ENCODE peak calls at places on chromosomes 5 and 9, in five cellular contexts. One of them, this sample, is unnamed.

GRCh38 chr9:135144581-135145108 is 57.2 kb downstream of the OLFM1 start:
- DNase-seq in IMR-90: no peak
- DNase-seq in HL-60: no peak
- DNase-seq in sigmoid colon: no peak
- DNase-seq in A549: no peak
- DNase-seq in this sample: no peak

GRCh38 chr9:126719677-126720435 is 85.0 kb upstream of the ZBTB43 start:
- DNase-seq in HL-60: peak; percentile 92
- DNase-seq in sigmoid colon: peak; percentile 85
- DNase-seq in IMR-90: peak; percentile 25
- DNase-seq in A549: no peak
- DNase-seq in this sample: peak; percentile 50

GRCh38 chr9:35481347-35481975 is 8.4 kb upstream of the RUSC2 start:
- DNase-seq in sigmoid colon: peak; percentile 79
- DNase-seq in IMR-90: peak; percentile 75
- DNase-seq in HL-60: peak; percentile 54
- DNase-seq in A549: peak; percentile 74
- DNase-seq in this sample: peak; percentile 77

GRCh38 chr5:10192309-10192708 is 57.4 kb downstream of the ATPSCKMT start:
- DNase-seq in A549: no peak
- DNase-seq in sigmoid colon: no peak
- DNase-seq in HL-60: no peak
- DNase-seq in IMR-90: peak; percentile 84
- DNase-seq in this sample: no peak

GRCh38 chr5:146426853-146427618 is 20.1 kb upstream of the TCERG1 start:
- DNase-seq in A549: peak; percentile 34
- DNase-seq in HL-60: no peak
- DNase-seq in sigmoid colon: no peak
- DNase-seq in IMR-90: peak; percentile 52
- DNase-seq in this sample: peak; percentile 61

GRCh38 chr9:137579259-137579604 is 507 bp upstream of the DPH7 start:
- DNase-seq in A549: no peak
- DNase-seq in sigmoid colon: no peak
- DNase-seq in IMR-90: no peak
- DNase-seq in HL-60: no peak
- DNase-seq in this sample: no peak

GRCh38 chr9:27888661-27889295 is 315.5 kb upstream of the C9orf72 start:
- DNase-seq in sigmoid colon: no peak
- DNase-seq in A549: peak; percentile 38
- DNase-seq in IMR-90: no peak
- DNase-seq in HL-60: peak; percentile 4
- DNase-seq in this sample: peak; percentile 36

GRCh38 chr9:124859803-124860581 is 1.8 kb downstream of the RPL35 start:
- DNase-seq in IMR-90: no peak
- DNase-seq in sigmoid colon: no peak
- DNase-seq in HL-60: peak; percentile 37
- DNase-seq in A549: no peak
- DNase-seq in this sample: no peak

GRCh38 chr9:130526854-130527650 is 52.3 kb upstream of the FUBP3 start:
- DNase-seq in A549: no peak
- DNase-seq in HL-60: no peak
- DNase-seq in IMR-90: no peak
- DNase-seq in sigmoid colon: no peak
- DNase-seq in this sample: no peak

GRCh38 chr5:26894719-26895263 is 143.6 kb downstream of the CDH9 start:
- DNase-seq in A549: no peak
- DNase-seq in HL-60: no peak
- DNase-seq in sigmoid colon: no peak
- DNase-seq in IMR-90: no peak
- DNase-seq in this sample: peak; percentile 30

GRCh38 chr5:149367249-149367971 is 9.6 kb downstream of the PCYOX1L start:
- DNase-seq in HL-60: peak; percentile 84
- DNase-seq in A549: peak; percentile 82
- DNase-seq in IMR-90: peak; percentile 70
- DNase-seq in sigmoid colon: peak; percentile 84
- DNase-seq in this sample: peak; percentile 85

GRCh38 chr5:56123531-56124243 is 109.4 kb downstream of the ANKRD55 start:
- DNase-seq in sigmoid colon: peak; percentile 73
- DNase-seq in IMR-90: peak; percentile 100
- DNase-seq in HL-60: no peak
- DNase-seq in A549: peak; percentile 99
- DNase-seq in this sample: peak; percentile 93

GRCh38 chr9:134687556-134687955 is 46.0 kb downstream of the COL5A1 start:
- DNase-seq in sigmoid colon: peak; percentile 51
- DNase-seq in IMR-90: no peak
- DNase-seq in A549: no peak
- DNase-seq in HL-60: no peak
- DNase-seq in this sample: no peak

GRCh38 chr5:81181576-81182316 is 51.4 kb upstream of the CKMT2 start:
- DNase-seq in HL-60: peak; percentile 3
- DNase-seq in A549: no peak
- DNase-seq in sigmoid colon: no peak
- DNase-seq in IMR-90: no peak
- DNase-seq in this sample: no peak

GRCh38 chr5:167861134-167861930 is 430.1 kb upstream of the WWC1 start:
- DNase-seq in A549: peak; percentile 10
- DNase-seq in sigmoid colon: no peak
- DNase-seq in IMR-90: no peak
- DNase-seq in HL-60: no peak
- DNase-seq in this sample: peak; percentile 55

GRCh38 chr5:158814521-158814920 is 285.2 kb downstream of the EBF1 start:
- DNase-seq in A549: no peak
- DNase-seq in HL-60: no peak
- DNase-seq in IMR-90: no peak
- DNase-seq in sigmoid colon: no peak
- DNase-seq in this sample: no peak

GRCh38 chr5:135231289-135231688 is 167.7 kb downstream of the MACROH2A1 start:
- DNase-seq in IMR-90: no peak
- DNase-seq in HL-60: no peak
- DNase-seq in A549: no peak
- DNase-seq in sigmoid colon: no peak
- DNase-seq in this sample: no peak

GRCh38 chr5:36128795-36129194 is 22.9 kb downstream of the LMBRD2 start:
- DNase-seq in sigmoid colon: no peak
- DNase-seq in HL-60: no peak
- DNase-seq in A549: no peak
- DNase-seq in IMR-90: no peak
- DNase-seq in this sample: no peak

GRCh38 chr9:95140821-95141220 is 176.7 kb downstream of the FANCC start:
- DNase-seq in sigmoid colon: peak; percentile 29
- DNase-seq in IMR-90: no peak
- DNase-seq in A549: no peak
- DNase-seq in HL-60: no peak
- DNase-seq in this sample: no peak

DNA sequence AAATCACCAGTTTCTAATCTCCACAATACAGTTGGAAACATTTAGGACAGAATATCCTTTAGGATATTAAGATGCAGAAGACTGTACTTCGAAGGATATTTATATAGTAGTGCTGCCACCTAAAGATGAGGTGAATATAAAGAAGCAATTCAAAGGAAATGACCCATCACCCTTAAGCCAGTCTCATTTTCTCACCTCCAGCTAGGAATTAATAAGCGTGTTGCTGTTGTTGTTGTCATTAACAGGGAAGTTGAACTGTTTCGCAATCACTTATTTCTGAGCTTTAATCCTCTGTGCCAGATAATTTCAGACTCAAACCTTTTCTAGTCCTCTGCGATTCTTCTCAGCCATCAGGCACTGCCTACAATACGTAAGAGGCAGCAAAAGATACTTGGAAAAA is 7.8 kb upstream of the PURA start:
- DNase-seq in A549: no peak
- DNase-seq in IMR-90: no peak
- DNase-seq in sigmoid colon: no peak
- DNase-seq in HL-60: no peak
- DNase-seq in this sample: no peak
- H3K27ac ChIP-seq in A549: no peak overlapping the region
- H3K27ac ChIP-seq in IMR-90: no peak overlapping the region
- H3K27ac ChIP-seq in sigmoid colon: peak overlapping the region; percentile 98
- H3K27ac ChIP-seq in HL-60: no peak overlapping the region
- H3K27ac ChIP-seq in this sample: no peak overlapping the region

DNA sequence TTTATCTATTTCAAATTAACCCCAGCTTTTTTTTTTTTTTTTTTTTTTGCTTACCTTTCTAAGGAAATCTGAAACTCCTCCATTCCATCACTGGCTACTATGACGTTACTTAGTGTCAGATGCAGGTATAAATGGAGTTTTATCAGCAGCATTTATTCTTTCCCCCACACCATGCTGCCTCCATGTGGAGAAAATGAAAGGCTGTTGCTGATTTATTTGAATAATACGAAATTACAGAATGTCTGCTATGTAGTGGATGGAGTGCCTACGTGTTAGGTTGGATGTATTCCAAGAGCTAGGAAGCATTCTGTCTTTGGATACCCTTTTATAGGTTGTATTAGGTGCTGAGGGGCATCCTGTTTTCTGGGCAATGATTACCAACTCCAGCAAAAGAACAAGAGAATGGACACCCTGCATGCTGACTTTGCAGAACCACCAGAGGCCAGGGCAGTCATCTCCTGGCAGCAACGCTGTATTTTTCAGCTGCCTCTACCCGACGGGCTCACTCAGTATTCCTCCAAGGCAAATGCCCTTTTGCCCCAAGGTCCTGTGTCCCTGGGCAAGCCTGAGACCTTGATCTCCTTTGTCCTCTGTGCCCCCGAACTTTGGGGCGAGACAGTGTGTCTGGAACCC is 199.5 kb downstream of the ALDH1A1 start:
- DNase-seq in A549: peak; percentile 56
- DNase-seq in HL-60: no peak
- DNase-seq in IMR-90: peak; percentile 31
- DNase-seq in sigmoid colon: no peak
- DNase-seq in this sample: peak; percentile 43
- TF ChIP-seq CTCF in A549: peak; percentile 65
- TF ChIP-seq CTCF in HL-60: peak; percentile 15
- TF ChIP-seq CTCF in IMR-90: peak; percentile 64
- TF ChIP-seq CTCF in sigmoid colon: no peak
- TF ChIP-seq CTCF in this sample: no peak

DNA sequence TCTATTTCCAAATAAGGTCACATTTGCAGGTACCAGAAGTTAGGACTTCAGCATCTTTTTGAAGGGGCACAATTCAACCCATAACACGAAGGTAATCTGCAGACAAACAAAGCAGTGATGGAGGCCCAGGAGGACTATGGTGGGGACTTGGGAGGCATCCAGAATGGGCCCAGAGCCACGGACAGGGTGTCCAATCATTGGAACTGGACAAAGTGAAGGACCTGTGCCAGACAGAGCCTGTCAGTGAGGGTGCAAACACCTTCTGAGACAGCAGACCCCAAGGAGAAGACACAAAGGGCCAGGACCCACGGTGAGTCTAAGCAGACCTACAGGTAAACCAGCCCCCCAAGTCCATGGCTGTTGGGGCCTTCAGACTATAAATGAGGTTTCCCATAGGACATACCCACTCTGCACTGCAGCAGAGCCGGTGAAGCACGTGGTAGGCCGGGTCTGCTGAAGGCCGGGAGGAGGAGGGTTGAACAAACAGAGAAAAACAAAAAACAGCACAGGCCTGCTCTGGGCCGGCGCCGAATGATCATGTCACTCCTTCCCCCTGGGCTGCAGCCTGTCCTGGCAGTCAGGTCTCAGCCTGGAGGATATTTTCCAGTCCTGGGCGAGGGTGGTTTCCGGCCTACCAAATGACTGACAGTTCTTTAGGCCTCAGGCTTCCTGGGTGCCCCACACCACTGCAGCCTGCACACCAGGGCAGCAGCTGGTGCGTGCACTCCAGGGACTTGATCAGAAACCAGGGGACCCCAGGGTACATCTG is 84.4 kb downstream of the COL23A1 start:
- DNase-seq in A549: no peak
- DNase-seq in IMR-90: no peak
- DNase-seq in sigmoid colon: no peak
- DNase-seq in HL-60: peak; percentile 92
- DNase-seq in this sample: no peak
- H3K27ac ChIP-seq in A549: no peak overlapping the region
- H3K27ac ChIP-seq in IMR-90: no peak overlapping the region
- H3K27ac ChIP-seq in sigmoid colon: no peak overlapping the region
- H3K27ac ChIP-seq in HL-60: peak overlapping the region; percentile 94
- H3K27ac ChIP-seq in this sample: no peak overlapping the region

DNA sequence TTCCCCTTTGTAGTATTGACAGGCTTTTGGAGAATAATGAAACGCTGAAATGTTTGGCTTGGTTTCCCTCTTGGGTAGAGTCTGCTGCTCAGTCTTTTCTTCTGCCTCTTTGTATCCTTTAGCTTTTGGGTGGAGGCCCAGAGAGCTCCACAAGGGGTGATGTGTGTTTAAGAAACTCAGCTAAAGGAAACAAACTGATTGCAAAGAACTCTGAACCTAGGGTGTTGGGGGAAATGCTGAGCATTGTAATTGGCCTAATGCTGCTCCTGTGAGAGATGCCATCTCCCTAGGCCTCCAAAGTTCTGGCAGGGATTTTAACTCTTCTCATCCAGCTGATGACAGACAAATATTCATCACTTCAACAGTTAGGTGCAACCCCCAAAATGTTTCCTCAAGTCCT is 30.7 kb upstream of the ZSWIM6 start:
- DNase-seq in sigmoid colon: no peak
- DNase-seq in HL-60: no peak
- DNase-seq in A549: no peak
- DNase-seq in IMR-90: peak; percentile 88
- DNase-seq in this sample: no peak
- TF ChIP-seq CTCF in sigmoid colon: no peak
- TF ChIP-seq CTCF in HL-60: no peak
- TF ChIP-seq CTCF in A549: no peak
- TF ChIP-seq CTCF in IMR-90: peak; percentile 21
- TF ChIP-seq CTCF in this sample: no peak

GRCh38 chr5:32123889-32124676 is 50.0 kb downstream of the GOLPH3 start:
- DNase-seq in IMR-90: no peak
- DNase-seq in HL-60: no peak
- DNase-seq in sigmoid colon: no peak
- DNase-seq in A549: no peak
- DNase-seq in this sample: no peak
- H3K27ac ChIP-seq in IMR-90: no peak overlapping the region
- H3K27ac ChIP-seq in HL-60: no peak overlapping the region
- H3K27ac ChIP-seq in sigmoid colon: no peak overlapping the region
- H3K27ac ChIP-seq in A549: no peak overlapping the region
- H3K27ac ChIP-seq in this sample: no peak overlapping the region

GRCh38 chr5:19608434-19608833 is 379.6 kb downstream of the CDH18 start:
- DNase-seq in IMR-90: no peak
- DNase-seq in sigmoid colon: no peak
- DNase-seq in A549: peak; percentile 12
- DNase-seq in HL-60: no peak
- DNase-seq in this sample: peak; percentile 24
- TF ChIP-seq CTCF in IMR-90: no peak
- TF ChIP-seq CTCF in sigmoid colon: no peak
- TF ChIP-seq CTCF in A549: no peak
- TF ChIP-seq CTCF in HL-60: no peak
- TF ChIP-seq CTCF in this sample: peak; percentile 63

This sample was measured in RWPE1.